ENCODE peak calls at places on chromosomes 16 and 17, in nine cellular contexts. Z is heart left ventricle; K is CD8-positive, alpha-beta T cell; R is AG04450; V is Peyer's patch; F is A673; Q is endothelial cell; A is brain microvascular endothelial cell; T is fibroblast of mammary gland. L is an unnamed sample.

GRCh38 chr17:63124536-63124935 is 158.5 kb downstream of the TANC2 start:
- DNase-seq in T (no peak), Q (no peak), R (no peak), A (no peak), F (peak; percentile 9), V (no peak), Z (no peak), K (no peak), L (no peak)

GRCh38 chr16:87252269-87252970 is 64.8 kb downstream of the C16orf95 start:
- DNase-seq in F (no peak), K (no peak), T (no peak), A (no peak), Z (no peak), V (no peak), Q (no peak), R (no peak), L (no peak)

GRCh38 chr17:42276359-42276608 is at the start of gene STAT5B:
- DNase-seq in A (peak; percentile 14), K (peak; percentile 66), R (no peak), F (peak; percentile 56), Z (peak; percentile 72), Q (peak; percentile 73), T (peak; percentile 50), V (peak; percentile 61), L (peak; percentile 79)

GRCh38 chr17:66964930-66965800 is 658 bp downstream of the CACNG4 start:
- DNase-seq in V (no peak), Q (peak; percentile 23), Z (no peak), K (peak; percentile 3), T (no peak), F (peak; percentile 59), R (no peak), A (no peak), L (peak; percentile 89)

GRCh38 chr17:45320931-45321461 is 4.2 kb upstream of the MAP3K14 start:
- DNase-seq in T (peak; percentile 97), Q (no peak), A (peak; percentile 93), F (peak; percentile 78), V (no peak), R (peak; percentile 73), K (no peak), Z (no peak), L (no peak)

GRCh38 chr16:50505714-50506542 is 42.3 kb upstream of the NKD1 start:
- DNase-seq in Z (no peak), R (no peak), K (no peak), A (no peak), T (no peak), F (no peak), V (no peak), Q (no peak), L (no peak)

GRCh38 chr17:7043544-7044268 is at the start of gene SLC16A11:
- DNase-seq in Q (no peak), T (no peak), F (peak; percentile 65), A (no peak), R (no peak), V (peak; percentile 78), K (no peak), Z (no peak), L (no peak)

GRCh38 chr16:63458842-63459241 is 1422.6 kb upstream of the CDH8 start:
- DNase-seq in T (no peak), A (no peak), F (no peak), R (no peak), K (no peak), Q (no peak), Z (no peak), V (no peak), L (no peak)

GRCh38 chr17:35612924-35613521 is 25.9 kb downstream of the AP2B1 start:
- DNase-seq in F (peak; percentile 48), A (peak; percentile 54), K (no peak), Z (no peak), V (peak; percentile 22), Q (peak; percentile 30), T (peak; percentile 59), R (no peak), L (no peak)
- TF ChIP-seq CTCF in F (peak; percentile 61), A (peak; percentile 77), K (peak; percentile 55), Z (peak; percentile 52), V (no peak), Q (peak; percentile 27), T (peak; percentile 67), R (peak; percentile 71), L (peak; percentile 97)

GRCh38 chr17:39261286-39261685 is 35.5 kb upstream of the STAC2 start:
- DNase-seq in R (no peak), A (no peak), F (peak; percentile 19), Q (peak; percentile 38), T (no peak), Z (no peak), K (no peak), V (no peak), L (no peak)
- TF ChIP-seq CTCF in R (peak; percentile 17), A (peak; percentile 44), F (peak; percentile 40), Q (peak; percentile 36), T (no peak), Z (peak; percentile 18), K (peak; percentile 27), V (no peak), L (peak; percentile 44)

GRCh38 chr17:58200024-58200633 is 7.6 kb downstream of the EPX start:
- DNase-seq in F (peak; percentile 78), V (peak; percentile 52), R (no peak), T (peak; percentile 53), Z (peak; percentile 45), Q (peak; percentile 78), K (peak; percentile 32), A (peak; percentile 42), L (peak; percentile 53)
- TF ChIP-seq CTCF in F (peak; percentile 78), V (peak; percentile 29), R (peak; percentile 54), T (peak; percentile 60), Z (peak; percentile 25), Q (peak; percentile 76), K (peak; percentile 59), A (peak; percentile 81), L (peak; percentile 81)

GRCh38 chr17:29113334-29113733 is 66.9 kb downstream of the MYO18A start:
- DNase-seq in Q (no peak), R (no peak), V (no peak), K (no peak), A (no peak), T (no peak), F (peak; percentile 56), Z (no peak), L (no peak)
- TF ChIP-seq CTCF in Q (no peak), R (no peak), V (no peak), K (no peak), A (peak; percentile 27), T (no peak), F (peak; percentile 34), Z (no peak), L (peak; percentile 26)

GRCh38 chr16:57244463-57244766 is 644 bp upstream of the ARL2BP start:
- DNase-seq in Z (no peak), R (no peak), F (peak; percentile 9), T (no peak), Q (no peak), A (no peak), K (no peak), V (no peak), L (no peak)
- TF ChIP-seq CTCF in Z (no peak), R (peak; percentile 14), F (no peak), T (no peak), Q (no peak), A (no peak), K (no peak), V (no peak), L (no peak)

GRCh38 chr16:88437367-88437964 is 15.6 kb upstream of the ZFPM1 start:
- DNase-seq in T (peak; percentile 29), K (peak; percentile 58), Z (no peak), V (peak; percentile 55), A (no peak), R (no peak), Q (peak; percentile 75), F (peak; percentile 58), L (peak; percentile 76)

GRCh38 chr16:88436796-88437195 is 16.3 kb upstream of the ZFPM1 start:
- DNase-seq in Z (no peak), T (no peak), V (no peak), K (no peak), F (no peak), R (no peak), A (no peak), Q (no peak), L (no peak)

GRCh38 chr16:88439016-88439415 is 14.1 kb upstream of the ZFPM1 start:
- DNase-seq in T (no peak), R (no peak), Z (no peak), V (no peak), Q (no peak), F (no peak), K (no peak), A (no peak), L (no peak)

GRCh38 chr16:88439706-88440105 is 13.4 kb upstream of the ZFPM1 start:
- DNase-seq in V (no peak), F (no peak), R (no peak), Z (no peak), T (no peak), Q (no peak), A (no peak), K (no peak), L (no peak)

DNA sequence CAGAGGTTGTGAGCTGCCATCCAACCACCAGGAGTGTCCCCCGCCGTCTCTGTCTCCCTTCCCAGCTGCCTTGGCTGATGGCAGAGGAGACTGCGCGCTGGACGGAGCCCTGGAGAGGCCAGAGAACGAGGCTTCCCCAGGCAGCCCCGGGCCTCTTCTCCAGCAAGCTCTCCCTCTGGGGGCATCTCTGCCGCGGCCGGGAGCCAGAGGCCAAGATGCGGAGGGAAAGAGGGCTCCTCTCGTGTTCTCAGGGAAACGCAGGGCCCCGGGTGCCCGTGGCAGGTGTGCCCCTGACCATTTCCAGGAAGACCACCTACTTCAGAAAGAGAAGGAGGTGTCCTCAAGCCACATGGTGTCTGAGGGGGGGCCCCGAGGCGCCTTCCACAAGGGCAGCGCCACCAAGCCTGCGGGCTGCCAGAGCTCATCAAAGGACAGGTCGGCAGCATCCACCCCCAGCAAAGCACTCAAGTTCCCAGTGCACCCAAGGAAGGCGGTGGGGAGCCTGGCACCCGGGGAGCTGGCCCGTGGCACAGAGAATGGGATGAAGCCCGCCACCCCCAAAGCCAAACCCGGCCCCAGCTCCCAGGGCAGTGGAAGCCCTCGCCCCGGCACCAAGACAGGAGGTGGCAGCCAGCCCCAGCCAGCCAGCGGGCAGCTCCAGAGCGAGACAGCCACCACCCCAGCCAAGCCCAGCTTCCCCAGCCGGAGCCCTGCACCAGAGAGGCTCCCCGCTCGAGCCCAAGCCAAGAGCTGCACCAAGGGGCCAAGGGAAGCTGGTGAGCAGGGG is 14.8 kb upstream of the ZFPM1 start:
- DNase-seq in K (no peak), V (no peak), T (no peak), Q (no peak), A (no peak), F (no peak), R (no peak), Z (no peak), L (no peak)
- TF ChIP-seq CTCF in K (no peak), V (no peak), T (no peak), Q (no peak), A (no peak), F (no peak), R (no peak), Z (no peak), L (no peak)

L was measured in D721Med.